ENCODE peak calls at places on chromosome 7, in nine cellular contexts. One of them, this sample, is unnamed.

GRCh38 chr7:90222811-90223725 is 11.5 kb downstream of the STEAP2 start:
- DNase-seq in suprapubic skin: no peak
- DNase-seq in adrenal gland: no peak
- DNase-seq in HCT116: no peak
- DNase-seq in body of pancreas: no peak
- DNase-seq in breast epithelium: peak
- DNase-seq in A549: no peak
- DNase-seq in Peyer's patch: peak
- DNase-seq in ovary: peak
- DNase-seq in this sample: no peak

GRCh38 chr7:14020339-14020900 is 31.0 kb upstream of the ETV1 start:
- DNase-seq in suprapubic skin: no peak
- DNase-seq in adrenal gland: no peak
- DNase-seq in HCT116: no peak
- DNase-seq in body of pancreas: no peak
- DNase-seq in breast epithelium: no peak
- DNase-seq in A549: no peak
- DNase-seq in Peyer's patch: no peak
- DNase-seq in ovary: no peak
- DNase-seq in this sample: no peak

GRCh38 chr7:122528879-122529481 is 169.9 kb downstream of the RNF133 start:
- DNase-seq in suprapubic skin: no peak
- DNase-seq in adrenal gland: no peak
- DNase-seq in HCT116: peak
- DNase-seq in body of pancreas: no peak
- DNase-seq in breast epithelium: no peak
- DNase-seq in A549: peak
- DNase-seq in Peyer's patch: no peak
- DNase-seq in ovary: no peak
- DNase-seq in this sample: no peak

GRCh38 chr7:44978511-44979366 is at the start of gene MYO1G:
- DNase-seq in suprapubic skin: peak
- DNase-seq in adrenal gland: peak
- DNase-seq in HCT116: no peak
- DNase-seq in body of pancreas: no peak
- DNase-seq in breast epithelium: no peak
- DNase-seq in A549: no peak
- DNase-seq in Peyer's patch: peak
- DNase-seq in ovary: no peak
- DNase-seq in this sample: peak

GRCh38 chr7:103811997-103812396 is 177.5 kb downstream of the RELN start:
- DNase-seq in suprapubic skin: no peak
- DNase-seq in adrenal gland: no peak
- DNase-seq in HCT116: no peak
- DNase-seq in body of pancreas: no peak
- DNase-seq in breast epithelium: no peak
- DNase-seq in A549: no peak
- DNase-seq in Peyer's patch: no peak
- DNase-seq in ovary: no peak
- DNase-seq in this sample: no peak

GRCh38 chr7:129853661-129854268 is 99.0 kb downstream of the UBE2H start:
- DNase-seq in suprapubic skin: no peak
- DNase-seq in adrenal gland: peak
- DNase-seq in HCT116: peak
- DNase-seq in body of pancreas: no peak
- DNase-seq in breast epithelium: peak
- DNase-seq in A549: no peak
- DNase-seq in Peyer's patch: no peak
- DNase-seq in ovary: no peak
- DNase-seq in this sample: no peak

GRCh38 chr7:116439856-116440549 is 59.5 kb upstream of the CAV2 start:
- DNase-seq in suprapubic skin: no peak
- DNase-seq in adrenal gland: no peak
- DNase-seq in HCT116: no peak
- DNase-seq in body of pancreas: no peak
- DNase-seq in breast epithelium: no peak
- DNase-seq in A549: no peak
- DNase-seq in Peyer's patch: no peak
- DNase-seq in ovary: no peak
- DNase-seq in this sample: no peak

GRCh38 chr7:1513657-1514095 is 9.5 kb upstream of the INTS1 start:
- DNase-seq in suprapubic skin: no peak
- DNase-seq in adrenal gland: no peak
- DNase-seq in HCT116: no peak
- DNase-seq in body of pancreas: no peak
- DNase-seq in breast epithelium: peak
- DNase-seq in A549: no peak
- DNase-seq in Peyer's patch: no peak
- DNase-seq in ovary: no peak
- DNase-seq in this sample: no peak

DNA sequence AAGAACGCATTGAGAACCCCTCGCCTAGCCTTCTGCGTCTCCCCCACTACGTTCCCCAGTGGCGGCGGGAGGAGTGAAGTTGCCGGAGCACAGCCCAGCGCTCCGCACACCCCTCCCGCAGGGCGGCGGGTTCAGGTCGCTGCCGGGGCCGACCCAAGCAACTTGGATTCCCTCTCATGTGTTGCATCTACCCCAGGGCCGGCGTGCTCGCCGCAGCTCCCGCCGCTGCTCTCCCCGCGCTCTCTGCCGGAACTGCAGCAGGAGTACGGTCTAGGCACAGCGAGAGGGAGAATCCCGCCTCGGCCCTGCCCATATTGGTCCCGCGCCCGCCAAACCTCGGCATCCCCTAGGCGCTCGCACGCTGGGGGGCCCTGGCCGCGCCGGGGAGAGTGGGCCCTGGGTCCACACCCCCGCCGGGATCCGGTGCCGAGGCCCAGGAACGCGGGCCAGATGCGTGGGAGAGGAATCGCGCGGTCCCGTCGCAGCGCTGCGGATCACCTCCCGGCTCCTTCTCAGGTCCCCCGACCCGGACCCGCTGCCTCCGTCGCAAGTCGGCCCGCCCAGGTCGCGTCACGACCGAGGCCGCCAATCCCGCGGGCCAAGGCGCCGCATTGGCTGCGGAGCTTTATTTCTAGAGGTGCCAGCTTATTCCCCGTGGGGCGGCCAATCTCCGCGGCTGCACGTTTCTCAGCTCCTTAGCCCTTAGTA is 648 bp upstream of the TMEM243 start:
- DNase-seq in suprapubic skin: peak
- DNase-seq in adrenal gland: peak
- DNase-seq in HCT116: peak
- DNase-seq in body of pancreas: peak
- DNase-seq in breast epithelium: peak
- DNase-seq in A549: peak
- DNase-seq in Peyer's patch: peak
- DNase-seq in ovary: peak
- DNase-seq in this sample: no peak
- TF ChIP-seq POLR2A in suprapubic skin: peak
- TF ChIP-seq POLR2A in adrenal gland: peak
- TF ChIP-seq POLR2A in HCT116: peak
- TF ChIP-seq POLR2A in body of pancreas: peak
- TF ChIP-seq POLR2A in breast epithelium: peak
- TF ChIP-seq POLR2A in A549: peak
- TF ChIP-seq POLR2A in Peyer's patch: peak
- TF ChIP-seq POLR2A in ovary: peak
- TF ChIP-seq POLR2A in this sample: peak

GRCh38 chr7:40827217-40828085 is 692.6 kb downstream of the SUGCT start:
- DNase-seq in suprapubic skin: no peak
- DNase-seq in adrenal gland: no peak
- DNase-seq in HCT116: no peak
- DNase-seq in body of pancreas: no peak
- DNase-seq in breast epithelium: peak
- DNase-seq in A549: no peak
- DNase-seq in Peyer's patch: peak
- DNase-seq in ovary: no peak
- DNase-seq in this sample: no peak

GRCh38 chr7:40824461-40824860 is 689.7 kb downstream of the SUGCT start:
- DNase-seq in suprapubic skin: no peak
- DNase-seq in adrenal gland: no peak
- DNase-seq in HCT116: no peak
- DNase-seq in body of pancreas: no peak
- DNase-seq in breast epithelium: no peak
- DNase-seq in A549: no peak
- DNase-seq in Peyer's patch: no peak
- DNase-seq in ovary: no peak
- DNase-seq in this sample: no peak

GRCh38 chr7:40828686-40829085 is 693.9 kb downstream of the SUGCT start:
- DNase-seq in suprapubic skin: no peak
- DNase-seq in adrenal gland: no peak
- DNase-seq in HCT116: no peak
- DNase-seq in body of pancreas: no peak
- DNase-seq in breast epithelium: no peak
- DNase-seq in A549: no peak
- DNase-seq in Peyer's patch: no peak
- DNase-seq in ovary: no peak
- DNase-seq in this sample: no peak

GRCh38 chr7:40829201-40829600 is 694.4 kb downstream of the SUGCT start:
- DNase-seq in suprapubic skin: no peak
- DNase-seq in adrenal gland: no peak
- DNase-seq in HCT116: no peak
- DNase-seq in body of pancreas: no peak
- DNase-seq in breast epithelium: no peak
- DNase-seq in A549: no peak
- DNase-seq in Peyer's patch: no peak
- DNase-seq in ovary: no peak
- DNase-seq in this sample: no peak

GRCh38 chr7:40826419-40827216 is 691.8 kb downstream of the SUGCT start:
- DNase-seq in suprapubic skin: no peak
- DNase-seq in adrenal gland: no peak
- DNase-seq in HCT116: no peak
- DNase-seq in body of pancreas: no peak
- DNase-seq in breast epithelium: no peak
- DNase-seq in A549: no peak
- DNase-seq in Peyer's patch: no peak
- DNase-seq in ovary: no peak
- DNase-seq in this sample: no peak
- H3K27ac ChIP-seq in suprapubic skin: peak
- H3K27ac ChIP-seq in adrenal gland: no peak
- H3K27ac ChIP-seq in HCT116: no peak
- H3K27ac ChIP-seq in body of pancreas: no peak
- H3K27ac ChIP-seq in breast epithelium: peak
- H3K27ac ChIP-seq in A549: no peak
- H3K27ac ChIP-seq in Peyer's patch: peak
- H3K27ac ChIP-seq in ovary: no peak
- H3K27ac ChIP-seq in this sample: peak

GRCh38 chr7:21426958-21427860 is 674 bp upstream of the SP4 start:
- DNase-seq in suprapubic skin: peak
- DNase-seq in adrenal gland: peak
- DNase-seq in HCT116: peak
- DNase-seq in body of pancreas: peak
- DNase-seq in breast epithelium: peak
- DNase-seq in A549: peak
- DNase-seq in Peyer's patch: peak
- DNase-seq in ovary: peak
- DNase-seq in this sample: peak

GRCh38 chr7:21426286-21426957 is 1.5 kb upstream of the SP4 start:
- DNase-seq in suprapubic skin: no peak
- DNase-seq in adrenal gland: no peak
- DNase-seq in HCT116: no peak
- DNase-seq in body of pancreas: no peak
- DNase-seq in breast epithelium: no peak
- DNase-seq in A549: peak
- DNase-seq in Peyer's patch: no peak
- DNase-seq in ovary: no peak
- DNase-seq in this sample: no peak

GRCh38 chr7:21429021-21429420 is 1.1 kb downstream of the SP4 start:
- DNase-seq in suprapubic skin: no peak
- DNase-seq in adrenal gland: no peak
- DNase-seq in HCT116: no peak
- DNase-seq in body of pancreas: no peak
- DNase-seq in breast epithelium: no peak
- DNase-seq in A549: no peak
- DNase-seq in Peyer's patch: no peak
- DNase-seq in ovary: no peak
- DNase-seq in this sample: no peak

GRCh38 chr7:21428642-21428941 is 709 bp downstream of the SP4 start:
- DNase-seq in suprapubic skin: no peak
- DNase-seq in adrenal gland: no peak
- DNase-seq in HCT116: no peak
- DNase-seq in body of pancreas: no peak
- DNase-seq in breast epithelium: no peak
- DNase-seq in A549: no peak
- DNase-seq in Peyer's patch: no peak
- DNase-seq in ovary: no peak
- DNase-seq in this sample: no peak

DNA sequence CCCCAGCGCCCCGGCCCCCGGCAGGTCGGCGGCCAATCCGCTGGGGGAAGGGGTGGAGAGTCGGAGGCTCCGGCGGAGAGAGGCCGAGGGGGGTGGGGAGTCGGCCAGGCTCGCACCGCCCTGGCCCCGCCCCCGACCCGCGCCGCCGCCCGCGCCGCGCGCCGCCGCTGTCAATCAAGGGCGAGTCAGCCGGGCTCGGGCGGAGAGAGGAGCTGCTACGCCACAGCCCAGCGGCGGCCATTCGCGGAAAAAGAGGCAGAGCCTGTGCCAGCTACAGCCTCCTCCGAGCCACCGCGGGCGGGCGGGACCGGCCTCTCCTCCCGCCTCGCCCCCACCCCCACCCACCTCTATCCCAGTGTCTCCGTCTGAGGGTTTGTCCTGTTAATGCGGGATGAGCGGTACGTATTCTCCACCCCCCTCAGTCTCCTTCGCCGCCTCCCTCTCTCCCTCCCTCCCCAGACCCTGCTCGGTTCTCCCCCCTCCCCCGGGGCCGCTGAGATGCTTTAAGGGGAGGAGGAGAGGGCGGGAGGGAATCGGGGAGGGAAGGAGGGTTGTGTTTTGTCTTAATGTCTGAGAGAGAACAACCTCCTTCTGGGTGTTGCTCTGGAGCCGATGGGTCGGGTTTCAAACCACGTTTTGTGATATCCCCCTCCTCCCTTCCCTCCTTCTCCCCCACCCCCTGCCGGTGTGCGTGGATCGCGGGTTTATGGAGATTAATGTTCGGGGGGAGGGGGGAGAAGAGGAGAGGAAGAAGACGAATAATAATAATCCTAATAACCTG is at the start of gene SP4:
- DNase-seq in suprapubic skin: peak
- DNase-seq in adrenal gland: peak
- DNase-seq in HCT116: peak
- DNase-seq in body of pancreas: peak
- DNase-seq in breast epithelium: peak
- DNase-seq in A549: peak
- DNase-seq in Peyer's patch: peak
- DNase-seq in ovary: peak
- DNase-seq in this sample: peak
- TF ChIP-seq POLR2A in suprapubic skin: peak
- TF ChIP-seq POLR2A in adrenal gland: peak
- TF ChIP-seq POLR2A in HCT116: peak
- TF ChIP-seq POLR2A in body of pancreas: peak
- TF ChIP-seq POLR2A in breast epithelium: no peak
- TF ChIP-seq POLR2A in A549: no peak
- TF ChIP-seq POLR2A in Peyer's patch: peak
- TF ChIP-seq POLR2A in ovary: peak
- TF ChIP-seq POLR2A in this sample: peak

DNA sequence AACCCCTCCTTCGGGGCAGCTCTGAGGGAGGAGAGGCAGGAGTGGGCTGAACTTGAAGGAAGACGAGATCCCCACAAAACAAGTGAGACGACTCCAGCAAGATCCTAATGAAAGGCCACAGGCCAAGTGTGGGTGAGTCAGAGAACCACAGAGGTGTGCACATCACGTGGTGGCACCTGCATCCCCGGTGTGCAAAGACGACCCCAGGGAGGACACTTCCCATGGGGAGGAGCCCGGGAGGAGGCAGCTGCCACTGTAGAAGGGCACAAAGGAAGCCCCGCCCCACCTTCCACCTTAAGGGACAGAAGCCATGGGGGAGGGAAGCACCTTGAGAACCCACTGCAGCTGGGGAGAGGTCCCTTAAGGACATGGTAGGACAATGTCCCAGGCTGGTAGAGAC is 45.7 kb downstream of the ESYT2 start:
- DNase-seq in suprapubic skin: no peak
- DNase-seq in adrenal gland: no peak
- DNase-seq in HCT116: no peak
- DNase-seq in body of pancreas: no peak
- DNase-seq in breast epithelium: no peak
- DNase-seq in A549: no peak
- DNase-seq in Peyer's patch: no peak
- DNase-seq in ovary: no peak
- DNase-seq in this sample: no peak
- H3K27ac ChIP-seq in suprapubic skin: peak
- H3K27ac ChIP-seq in adrenal gland: peak
- H3K27ac ChIP-seq in HCT116: peak
- H3K27ac ChIP-seq in body of pancreas: peak
- H3K27ac ChIP-seq in breast epithelium: peak
- H3K27ac ChIP-seq in A549: no peak
- H3K27ac ChIP-seq in Peyer's patch: peak
- H3K27ac ChIP-seq in ovary: peak
- H3K27ac ChIP-seq in this sample: peak

This sample was measured in esophagus squamous epithelium.